ENCODE peak calls at places on chromosomes 4 and X, in four cellular contexts. One of them, this sample, is unnamed.

GRCh38 chr4:140095694-140096482 is 58.1 kb downstream of the MAML3 start:
- DNase-seq in SK-N-SH: peak
- DNase-seq in GM12878: no peak
- DNase-seq in HepG2: no peak
- DNase-seq in this sample: no peak

GRCh38 chr4:1191621-1192020 is 19.2 kb upstream of the SPON2 start:
- DNase-seq in SK-N-SH: no peak
- DNase-seq in HepG2: no peak
- DNase-seq in GM12878: no peak
- DNase-seq in this sample: no peak

GRCh38 chr4:73139245-73139644 is 69.7 kb upstream of the COX18 start:
- DNase-seq in SK-N-SH: no peak
- DNase-seq in GM12878: no peak
- DNase-seq in HepG2: no peak
- DNase-seq in this sample: no peak

GRCh38 chr4:7429601-7430078 is 5.1 kb downstream of the PSAPL1 start:
- DNase-seq in GM12878: no peak
- DNase-seq in HepG2: no peak
- DNase-seq in SK-N-SH: peak
- DNase-seq in this sample: no peak

GRCh38 chr4:19486400-19486799 is 765.3 kb upstream of the SLIT2 start:
- DNase-seq in HepG2: no peak
- DNase-seq in GM12878: no peak
- DNase-seq in SK-N-SH: peak
- DNase-seq in this sample: no peak

GRCh38 chr4:76665139-76665538 is 230.1 kb downstream of the SHROOM3 start:
- DNase-seq in HepG2: no peak
- DNase-seq in SK-N-SH: no peak
- DNase-seq in GM12878: no peak
- DNase-seq in this sample: no peak

GRCh38 chrX:63746278-63746677 is 38.7 kb downstream of the ARHGEF9 start:
- DNase-seq in HepG2: no peak
- DNase-seq in GM12878: no peak
- DNase-seq in SK-N-SH: no peak
- DNase-seq in this sample: no peak

GRCh38 chr4:7564242-7564641 is 129.5 kb upstream of the PSAPL1 start:
- DNase-seq in SK-N-SH: no peak
- DNase-seq in GM12878: no peak
- DNase-seq in HepG2: peak
- DNase-seq in this sample: no peak

GRCh38 chr4:145347684-145348083 is 134.0 kb upstream of the SMAD1 start:
- DNase-seq in SK-N-SH: no peak
- DNase-seq in GM12878: no peak
- DNase-seq in HepG2: no peak
- DNase-seq in this sample: no peak

GRCh38 chr4:156962551-156962974 is 9.0 kb downstream of the PDGFC start:
- DNase-seq in SK-N-SH: no peak
- DNase-seq in HepG2: peak
- DNase-seq in GM12878: no peak
- DNase-seq in this sample: no peak

GRCh38 chr4:8846864-8847263 is 24.8 kb downstream of the HMX1 start:
- DNase-seq in HepG2: no peak
- DNase-seq in GM12878: no peak
- DNase-seq in SK-N-SH: no peak
- DNase-seq in this sample: no peak

GRCh38 chrX:151396042-151396826 is 772 bp upstream of the VMA21 start:
- DNase-seq in SK-N-SH: peak
- DNase-seq in GM12878: peak
- DNase-seq in HepG2: peak
- DNase-seq in this sample: no peak

GRCh38 chrX:147978931-147979330 is 2.2 kb upstream of the FMR1NB start:
- DNase-seq in SK-N-SH: no peak
- DNase-seq in GM12878: no peak
- DNase-seq in HepG2: no peak
- DNase-seq in this sample: no peak

GRCh38 chrX:68833448-68833805 is 4.6 kb downstream of the EFNB1 start:
- DNase-seq in GM12878: no peak
- DNase-seq in SK-N-SH: no peak
- DNase-seq in HepG2: no peak
- DNase-seq in this sample: no peak

GRCh38 chrX:100411802-100412333 is 1.8 kb upstream of the PCDH19 start:
- DNase-seq in HepG2: no peak
- DNase-seq in SK-N-SH: no peak
- DNase-seq in GM12878: no peak
- DNase-seq in this sample: no peak

GRCh38 chrX:100410083-100410590 is at the start of gene PCDH19:
- DNase-seq in GM12878: no peak
- DNase-seq in HepG2: no peak
- DNase-seq in SK-N-SH: peak
- DNase-seq in this sample: no peak

GRCh38 chrX:100413231-100413630 is 3.2 kb upstream of the PCDH19 start:
- DNase-seq in GM12878: peak
- DNase-seq in HepG2: peak
- DNase-seq in SK-N-SH: peak
- DNase-seq in this sample: peak

GRCh38 chrX:100409316-100410082 is 574 bp downstream of the PCDH19 start:
- DNase-seq in GM12878: no peak
- DNase-seq in HepG2: no peak
- DNase-seq in SK-N-SH: peak
- DNase-seq in this sample: no peak

GRCh38 chrX:100410901-100411801 is 1.1 kb upstream of the PCDH19 start:
- DNase-seq in HepG2: no peak
- DNase-seq in SK-N-SH: peak
- DNase-seq in GM12878: no peak
- DNase-seq in this sample: no peak
- TF ChIP-seq NFIC in HepG2: no peak
- TF ChIP-seq NFIC in SK-N-SH: no peak
- TF ChIP-seq NFIC in GM12878: no peak
- TF ChIP-seq NFIC in this sample: no peak

GRCh38 chrX:97123001-97123400 is 239.3 kb downstream of the RPA4 start:
- DNase-seq in HepG2: no peak
- DNase-seq in SK-N-SH: no peak
- DNase-seq in GM12878: no peak
- DNase-seq in this sample: no peak

GRCh38 chrX:97131886-97132285 is 248.2 kb downstream of the RPA4 start:
- DNase-seq in SK-N-SH: no peak
- DNase-seq in GM12878: no peak
- DNase-seq in HepG2: no peak
- DNase-seq in this sample: no peak

DNA sequence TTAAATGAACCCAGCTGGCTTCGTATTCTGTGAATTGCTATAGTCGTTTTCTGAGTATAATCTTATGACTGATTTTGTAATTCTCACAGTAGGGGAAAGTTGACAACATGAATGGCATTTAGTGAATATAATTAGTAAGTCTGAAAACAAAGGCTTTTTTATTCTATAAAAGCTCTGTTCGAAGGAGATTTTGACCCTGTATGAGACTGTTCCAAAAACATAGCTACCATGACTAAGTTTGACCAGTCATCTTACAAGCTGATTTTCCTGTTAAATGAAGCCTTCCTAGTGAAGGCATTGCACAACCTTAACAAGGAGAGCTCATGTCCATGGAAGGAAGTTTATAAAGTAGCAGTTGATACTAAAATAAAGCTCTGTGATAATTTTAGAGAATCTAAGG is 242.3 kb downstream of the RPA4 start:
- DNase-seq in SK-N-SH: no peak
- DNase-seq in GM12878: no peak
- DNase-seq in HepG2: no peak
- DNase-seq in this sample: no peak
- TF ChIP-seq NFIC in SK-N-SH: no peak
- TF ChIP-seq NFIC in GM12878: no peak
- TF ChIP-seq NFIC in HepG2: no peak
- TF ChIP-seq NFIC in this sample: no peak

DNA sequence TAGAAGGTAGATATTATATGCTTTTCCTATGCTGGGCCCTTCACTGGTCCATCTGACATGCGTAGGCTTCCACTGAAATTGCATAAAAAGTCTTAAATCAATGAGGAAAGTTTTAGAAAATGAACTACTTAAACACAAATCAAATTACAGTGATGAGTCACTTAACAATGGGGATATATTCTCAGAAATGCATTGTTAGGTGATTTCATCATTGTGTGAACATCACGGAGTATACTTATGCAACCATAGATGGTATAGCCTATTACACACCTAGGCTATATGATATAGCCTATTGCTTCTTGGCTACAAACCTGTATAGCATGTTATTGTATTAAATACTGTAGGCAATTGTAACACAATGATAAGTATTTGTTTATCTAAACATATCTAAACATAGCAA is 10.3 kb downstream of the STAP1 start:
- DNase-seq in HepG2: no peak
- DNase-seq in SK-N-SH: no peak
- DNase-seq in GM12878: no peak
- DNase-seq in this sample: no peak
- TF ChIP-seq NFIC in HepG2: no peak
- TF ChIP-seq NFIC in SK-N-SH: no peak
- TF ChIP-seq NFIC in GM12878: no peak
- TF ChIP-seq NFIC in this sample: no peak

GRCh38 chr4:108425988-108426387 is 194.4 kb upstream of the RPL34 start:
- DNase-seq in GM12878: no peak
- DNase-seq in HepG2: no peak
- DNase-seq in SK-N-SH: no peak
- DNase-seq in this sample: no peak
- TF ChIP-seq NFIC in GM12878: no peak
- TF ChIP-seq NFIC in HepG2: no peak
- TF ChIP-seq NFIC in SK-N-SH: no peak
- TF ChIP-seq NFIC in this sample: no peak

GRCh38 chr4:137129471-137130244 is 402.6 kb downstream of the PCDH18 start:
- DNase-seq in GM12878: no peak
- DNase-seq in HepG2: no peak
- DNase-seq in SK-N-SH: no peak
- DNase-seq in this sample: no peak
- TF ChIP-seq NFIC in GM12878: no peak
- TF ChIP-seq NFIC in HepG2: no peak
- TF ChIP-seq NFIC in SK-N-SH: no peak
- TF ChIP-seq NFIC in this sample: no peak

DNA sequence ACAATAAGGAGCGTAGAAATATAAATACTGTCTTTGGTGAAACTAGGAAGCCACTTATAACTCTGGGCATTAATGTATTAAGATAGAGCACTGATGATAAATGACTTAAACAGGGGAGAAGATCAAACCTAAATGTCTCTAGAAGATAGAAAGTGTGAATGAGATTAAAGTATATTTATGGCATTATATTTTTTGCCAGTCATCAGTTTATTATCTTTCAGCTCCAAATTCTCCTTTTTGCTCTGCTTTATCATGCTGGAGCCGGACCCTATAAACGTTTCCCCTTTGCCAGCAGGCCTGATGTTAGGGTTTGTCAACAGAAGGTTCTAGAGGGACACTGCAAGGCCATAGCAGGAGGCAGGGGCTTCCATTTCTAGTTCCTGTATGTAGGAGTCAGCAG is 76.4 kb downstream of the TBC1D19 start:
- DNase-seq in SK-N-SH: no peak
- DNase-seq in GM12878: no peak
- DNase-seq in HepG2: no peak
- DNase-seq in this sample: no peak
- TF ChIP-seq NFIC in SK-N-SH: no peak
- TF ChIP-seq NFIC in GM12878: no peak
- TF ChIP-seq NFIC in HepG2: no peak
- TF ChIP-seq NFIC in this sample: no peak

GRCh38 chr4:138868562-138868961 is 147.0 kb upstream of the NOCT start:
- DNase-seq in GM12878: no peak
- DNase-seq in HepG2: no peak
- DNase-seq in SK-N-SH: no peak
- DNase-seq in this sample: no peak
- TF ChIP-seq NFIC in GM12878: no peak
- TF ChIP-seq NFIC in HepG2: no peak
- TF ChIP-seq NFIC in SK-N-SH: no peak
- TF ChIP-seq NFIC in this sample: no peak

DNA sequence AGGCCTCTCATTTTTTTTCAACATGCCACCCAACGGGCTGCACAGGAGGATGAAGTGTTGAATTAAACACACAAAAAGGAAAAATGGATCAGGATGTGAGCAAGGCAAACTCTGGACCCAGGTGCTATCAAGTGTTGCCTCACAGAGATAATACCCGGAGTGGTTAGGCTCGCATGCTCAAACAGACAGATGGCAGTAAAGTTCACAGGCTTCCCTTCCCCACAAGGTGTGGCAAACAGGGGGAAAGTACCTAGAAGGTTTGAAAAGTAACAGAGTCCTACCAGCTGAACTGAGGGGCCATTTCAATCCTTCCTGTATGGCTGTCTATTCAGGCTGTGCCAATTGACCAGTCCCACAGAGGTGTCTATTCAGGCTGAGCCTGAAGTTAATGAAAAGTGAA is 123.9 kb upstream of the GC start:
- DNase-seq in SK-N-SH: no peak
- DNase-seq in GM12878: no peak
- DNase-seq in HepG2: no peak
- DNase-seq in this sample: no peak
- TF ChIP-seq NFIC in SK-N-SH: no peak
- TF ChIP-seq NFIC in GM12878: no peak
- TF ChIP-seq NFIC in HepG2: no peak
- TF ChIP-seq NFIC in this sample: no peak

GRCh38 chrX:15059488-15059887 is 186.3 kb downstream of the MOSPD2 start:
- DNase-seq in SK-N-SH: no peak
- DNase-seq in HepG2: no peak
- DNase-seq in GM12878: no peak
- DNase-seq in this sample: no peak

GRCh38 chrX:15056044-15056443 is 182.8 kb downstream of the MOSPD2 start:
- DNase-seq in GM12878: no peak
- DNase-seq in HepG2: no peak
- DNase-seq in SK-N-SH: no peak
- DNase-seq in this sample: no peak

GRCh38 chrX:15050395-15050794 is 177.2 kb downstream of the MOSPD2 start:
- DNase-seq in GM12878: no peak
- DNase-seq in HepG2: no peak
- DNase-seq in SK-N-SH: no peak
- DNase-seq in this sample: peak

GRCh38 chrX:15055146-15055930 is 182.1 kb downstream of the MOSPD2 start:
- DNase-seq in SK-N-SH: no peak
- DNase-seq in GM12878: no peak
- DNase-seq in HepG2: no peak
- DNase-seq in this sample: no peak
- TF ChIP-seq NFIC in SK-N-SH: no peak
- TF ChIP-seq NFIC in GM12878: no peak
- TF ChIP-seq NFIC in HepG2: no peak
- TF ChIP-seq NFIC in this sample: no peak

DNA sequence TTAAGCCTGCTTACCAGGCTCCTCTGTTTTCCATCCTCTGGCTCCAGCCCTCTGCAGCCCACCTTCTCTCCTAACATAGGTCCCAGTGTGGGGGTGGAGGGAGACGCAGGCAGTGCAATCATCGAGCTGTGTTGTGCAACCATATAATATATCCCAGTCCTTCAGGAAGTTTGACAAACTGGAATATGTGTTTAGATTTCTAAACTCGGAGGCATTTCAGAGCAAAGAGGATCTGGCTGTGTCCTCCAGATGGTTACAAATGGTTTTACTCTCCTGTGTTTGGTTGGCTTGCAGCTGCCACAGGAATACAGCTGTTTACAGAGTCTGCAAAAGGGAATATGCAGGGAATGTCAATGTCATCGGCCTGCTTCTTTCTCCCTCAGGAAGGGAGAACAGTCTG is 195.3 kb upstream of the LNX1 start:
- DNase-seq in HepG2: no peak
- DNase-seq in GM12878: no peak
- DNase-seq in SK-N-SH: no peak
- DNase-seq in this sample: no peak
- TF ChIP-seq NFIC in HepG2: no peak
- TF ChIP-seq NFIC in GM12878: no peak
- TF ChIP-seq NFIC in SK-N-SH: no peak
- TF ChIP-seq NFIC in this sample: no peak

This sample was measured in K562.